ENCODE peak calls at places on chromosomes 11 and 22, in four cellular contexts. V, A, I and M are unnamed samples. For H3K4me1, the result is how much of the 10 kb centered on the place peaks cover.

GRCh38 chr11:12201016-12201985 is 90.9 kb downstream of the MICAL2 start:
- DNase-seq in V (peak), A (no peak), I (peak), M (no peak)

GRCh38 chr11:17750013-17750816 is 15.6 kb downstream of the KCNC1 start:
- DNase-seq in V (no peak), A (no peak), I (no peak), M (no peak)

GRCh38 chr22:21896951-21897513 is 29.6 kb upstream of the MAPK1 start:
- DNase-seq in V (no peak), A (no peak), I (no peak), M (no peak)

GRCh38 chr11:43868852-43869567 is 11.6 kb upstream of the ALKBH3 start:
- DNase-seq in V (peak), A (no peak), I (peak), M (no peak)

GRCh38 chr22:45968751-45969413 is 8.1 kb downstream of the WNT7B start:
- DNase-seq in V (peak), A (peak), I (peak), M (no peak)

GRCh38 chr22:40712311-40712710 is 33.0 kb downstream of the MCHR1 start:
- DNase-seq in V (no peak), A (no peak), I (no peak), M (no peak)

GRCh38 chr11:8392166-8392565 is 128.5 kb upstream of the LMO1 start:
- DNase-seq in V (no peak), A (no peak), I (no peak), M (no peak)

GRCh38 chr11:47950396-47950795 is 30.0 kb upstream of the PTPRJ start:
- DNase-seq in V (no peak), A (no peak), I (peak), M (peak)

GRCh38 chr11:813440-814096 is 3.8 kb downstream of the RPLP2 start:
- DNase-seq in V (no peak), A (no peak), I (no peak), M (no peak)

GRCh38 chr11:9859491-9860305 is 195.8 kb downstream of the SWAP70 start:
- DNase-seq in V (peak), A (no peak), I (peak), M (no peak)

GRCh38 chr11:94553938-94554337 is 10.2 kb downstream of the FUT4 start:
- DNase-seq in V (peak), A (no peak), I (peak), M (no peak)

GRCh38 chr11:129881570-129882170 is 13.7 kb downstream of the NFRKB start:
- DNase-seq in V (peak), A (no peak), I (peak), M (peak)

GRCh38 chr22:45341503-45341902 is 31.8 kb downstream of the FAM118A start:
- DNase-seq in V (no peak), A (no peak), I (no peak), M (peak)

GRCh38 chr11:58787903-58788302 is 56.2 kb upstream of the GLYAT start:
- DNase-seq in V (peak), A (no peak), I (peak), M (no peak)

GRCh38 chr11:91373497-91373896 is 851.1 kb upstream of the FAT3 start:
- DNase-seq in V (no peak), A (no peak), I (no peak), M (no peak)

GRCh38 chr11:59011672-59012071 is 72.4 kb downstream of the GLYATL1 start:
- DNase-seq in V (no peak), A (no peak), I (no peak), M (no peak)

GRCh38 chr11:87926250-87926970 is 248.8 kb downstream of the RAB38 start:
- DNase-seq in V (peak), A (peak), I (peak), M (no peak)

GRCh38 chr11:8729837-8730696 is 47.5 kb downstream of the RPL27A start:
- DNase-seq in V (no peak), A (no peak), I (no peak), M (no peak)

GRCh38 chr22:32775957-32776356 is 25.5 kb upstream of the TIMP3 start:
- DNase-seq in V (no peak), A (no peak), I (no peak), M (no peak)

GRCh38 chr11:64848779-64849599 is 4.5 kb upstream of the CDC42BPG start:
- DNase-seq in V (no peak), A (no peak), I (no peak), M (peak)

GRCh38 chr11:130070109-130070828 is 575 bp downstream of the APLP2 start:
- DNase-seq in V (peak), A (no peak), I (peak), M (peak)

GRCh38 chr11:120786206-120786735 is 237.6 kb upstream of the TBCEL start:
- DNase-seq in V (no peak), A (no peak), I (no peak), M (no peak)

GRCh38 chr11:60263434-60263833 is 17.0 kb upstream of the MS4A4A start:
- DNase-seq in V (no peak), A (no peak), I (no peak), M (no peak)

GRCh38 chr22:44882226-44882905 is 127.4 kb downstream of the PHF21B start:
- DNase-seq in V (no peak), A (no peak), I (no peak), M (no peak)

GRCh38 chr11:65429724-65430405 is 7.3 kb downstream of the NEAT1 start:
- DNase-seq in V (peak), A (no peak), I (peak), M (peak)

GRCh38 chr11:125053167-125053566 is 9.9 kb upstream of the SLC37A2 start:
- DNase-seq in V (peak), A (no peak), I (no peak), M (no peak)

GRCh38 chr22:48828688-48829087 is 999.0 kb downstream of the BRD1 start:
- DNase-seq in V (no peak), A (no peak), I (no peak), M (no peak)

GRCh38 chr22:50274311-50274710 is 4.1 kb upstream of the MAPK11 start:
- DNase-seq in V (no peak), A (no peak), I (peak), M (peak)

GRCh38 chr11:9150944-9151343 is 59.5 kb upstream of the SCUBE2 start:
- DNase-seq in V (no peak), A (no peak), I (no peak), M (no peak)

GRCh38 chr11:16117989-16118810 is 238.1 kb downstream of the SOX6 start:
- DNase-seq in V (no peak), A (no peak), I (no peak), M (no peak)

GRCh38 chr11:64400096-64400495 is 41.1 kb downstream of the RPS6KA4 start:
- DNase-seq in V (peak), A (no peak), I (peak), M (no peak)

GRCh38 chr11:8566613-8567210 is 27.3 kb downstream of the STK33 start:
- DNase-seq in V (peak), A (peak), I (peak), M (peak)

GRCh38 chr11:67160045-67160444 is 41.0 kb downstream of the KDM2A start:
- DNase-seq in V (no peak), A (no peak), I (no peak), M (no peak)

GRCh38 chr11:11408436-11409221 is 55.6 kb upstream of the CSNK2A3 start:
- DNase-seq in V (no peak), A (no peak), I (peak), M (no peak)

GRCh38 chr11:22829231-22830081 is at the start of gene SVIP:
- DNase-seq in V (peak), A (peak), I (peak), M (peak)

GRCh38 chr11:69007978-69008381 is 5.1 kb downstream of the MRGPRF start:
- DNase-seq in V (no peak), A (no peak), I (peak), M (no peak)

GRCh38 chr11:61871158-61871597 is 20.2 kb downstream of the FADS3 start:
- DNase-seq in V (peak), A (peak), I (peak), M (peak)

GRCh38 chr11:61868601-61869476 is 22.5 kb downstream of the FADS3 start:
- DNase-seq in V (no peak), A (no peak), I (no peak), M (no peak)

GRCh38 chr11:61870429-61871039 is 20.8 kb downstream of the FADS3 start:
- DNase-seq in V (no peak), A (no peak), I (no peak), M (no peak)

GRCh38 chr11:61866958-61867343 is 24.4 kb downstream of the FADS3 start:
- DNase-seq in V (no peak), A (no peak), I (no peak), M (no peak)

GRCh38 chr11:61869636-61870428 is 21.5 kb downstream of the FADS3 start:
- DNase-seq in V (no peak), A (no peak), I (no peak), M (no peak)
- H3K4me1 ChIP-seq in V (under half), A (under half), I (under half), M (under half)

GRCh38 chr22:38035530-38035885 is 21.7 kb upstream of the PICK1 start:
- DNase-seq in V (no peak), A (no peak), I (no peak), M (no peak)

GRCh38 chr22:38034884-38035529 is 22.2 kb upstream of the PICK1 start:
- DNase-seq in V (no peak), A (no peak), I (no peak), M (no peak)

GRCh38 chr22:38034278-38034882 is 22.8 kb upstream of the PICK1 start:
- DNase-seq in V (peak), A (peak), I (peak), M (no peak)

GRCh38 chr22:38032681-38033521 is 24.3 kb upstream of the PICK1 start:
- DNase-seq in V (no peak), A (no peak), I (peak), M (no peak)

DNA sequence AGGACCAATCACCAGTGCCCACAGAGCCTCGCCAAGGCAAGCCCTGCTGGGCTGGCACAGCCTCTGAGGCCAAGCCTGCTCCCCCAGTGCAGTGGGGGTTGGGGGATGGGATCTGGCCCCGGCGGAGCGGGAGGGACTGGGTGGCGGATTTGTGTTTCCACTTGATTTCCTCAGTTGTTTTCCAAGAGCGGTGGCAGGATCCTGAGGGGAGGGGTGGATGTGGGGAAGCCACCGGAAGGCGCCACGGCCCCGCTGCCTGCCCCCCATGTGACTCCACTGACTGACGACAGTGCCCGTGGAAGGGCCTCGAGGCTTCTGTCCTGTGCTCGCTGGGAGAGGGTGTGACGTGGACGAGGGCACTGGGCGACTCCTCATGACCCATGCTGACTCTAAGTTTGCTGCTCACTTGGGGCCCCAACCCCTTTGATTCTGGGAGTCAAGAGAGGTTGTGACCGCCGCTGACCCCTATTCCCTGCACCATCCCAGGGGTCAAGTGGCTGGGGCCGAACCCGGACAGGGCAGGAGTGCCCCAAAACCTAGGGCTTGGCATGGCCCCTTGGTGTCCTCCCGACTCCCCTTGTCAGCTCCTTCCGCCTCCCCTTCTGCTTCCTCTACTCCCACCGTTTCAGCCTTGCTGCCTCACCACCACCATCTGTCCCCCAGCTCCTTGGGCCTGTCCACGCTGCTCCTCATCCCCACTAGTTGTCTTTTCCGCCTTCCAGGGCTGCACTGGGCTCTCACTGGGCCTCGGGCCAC is 23.5 kb upstream of the PICK1 start:
- DNase-seq in V (no peak), A (no peak), I (no peak), M (no peak)
- H3K4me3 ChIP-seq in V (no peak), A (no peak), I (no peak), M (no peak)

GRCh38 chr22:42613869-42614268 is 814 bp downstream of the POLDIP3 start:
- DNase-seq in V (peak), A (no peak), I (peak), M (no peak)

GRCh38 chr22:42617155-42617983 is 2.7 kb upstream of the POLDIP3 start:
- DNase-seq in V (no peak), A (no peak), I (no peak), M (no peak)

GRCh38 chr22:42615092-42615859 is 593 bp upstream of the POLDIP3 start:
- DNase-seq in V (peak), A (peak), I (peak), M (peak)

GRCh38 chr22:42612336-42612735 is 2.3 kb downstream of the POLDIP3 start:
- DNase-seq in V (no peak), A (no peak), I (no peak), M (no peak)

GRCh38 chr22:42614312-42615091 is at the start of gene POLDIP3:
- DNase-seq in V (peak), A (no peak), I (peak), M (peak)
- H3K4me1 ChIP-seq in V (under half), A (under half), I (under half), M (under half)

GRCh38 chr11:2532704-2533641 is 88.2 kb downstream of the KCNQ1 start:
- DNase-seq in V (peak), A (peak), I (peak), M (peak)
- H3K4me3 ChIP-seq in V (no peak), A (no peak), I (no peak), M (peak)

GRCh38 chr11:128468106-128468505 is 119.3 kb downstream of the ETS1 start:
- DNase-seq in V (no peak), A (no peak), I (no peak), M (no peak)

GRCh38 chr11:128471138-128471661 is 116.2 kb downstream of the ETS1 start:
- DNase-seq in V (no peak), A (no peak), I (no peak), M (no peak)

GRCh38 chr11:128472128-128473110 is 114.9 kb downstream of the ETS1 start:
- DNase-seq in V (peak), A (no peak), I (peak), M (peak)

GRCh38 chr11:128469220-128469619 is 118.1 kb downstream of the ETS1 start:
- DNase-seq in V (no peak), A (no peak), I (no peak), M (no peak)

DNA sequence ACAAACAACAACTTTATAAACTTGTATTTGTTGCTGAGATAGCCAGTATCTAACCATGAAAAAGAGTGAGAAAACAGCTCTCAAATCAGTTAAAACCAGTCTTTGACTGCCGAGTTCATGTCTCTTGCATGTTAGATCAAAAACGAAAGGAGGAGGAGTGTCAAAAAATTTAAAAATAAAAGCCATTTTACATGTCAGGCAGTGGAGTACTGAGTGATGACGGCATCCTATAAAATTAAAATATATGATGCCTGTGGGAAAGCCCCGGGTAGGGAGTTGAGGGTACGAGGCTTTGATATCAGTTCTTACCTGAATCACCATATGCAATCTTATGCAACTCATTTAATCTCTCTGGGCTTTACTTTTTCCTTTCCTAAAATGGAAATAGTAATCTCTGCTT is 117.3 kb downstream of the ETS1 start:
- DNase-seq in V (no peak), A (no peak), I (no peak), M (no peak)
- H3K4me1 ChIP-seq in V (under half), A (under half), I (half or more), M (half or more)

GRCh38 chr11:46590740-46591606 is 2.9 kb downstream of the AMBRA1 start:
- DNase-seq in V (peak), A (no peak), I (no peak), M (no peak)
- H3K4me3 ChIP-seq in V (peak), A (peak), I (peak), M (no peak)

DNA sequence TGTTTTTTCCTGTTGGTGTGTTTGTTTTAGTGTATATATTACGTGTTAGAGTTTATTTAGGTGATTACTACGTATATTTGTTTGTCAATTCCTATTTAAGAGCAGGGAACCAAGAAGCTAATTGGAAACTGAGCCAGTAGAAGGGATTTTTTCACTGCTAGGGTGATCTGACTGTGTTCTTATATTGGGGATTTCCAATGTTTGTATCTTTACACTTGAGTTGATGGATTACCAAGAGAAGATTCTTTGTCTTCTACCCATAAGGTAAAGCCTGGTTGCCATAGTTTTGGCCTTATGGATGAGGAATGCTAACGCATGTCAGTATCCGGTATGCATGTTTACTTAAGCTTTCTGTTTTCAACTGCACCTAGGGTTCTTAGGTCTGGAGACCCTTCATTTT is 35.6 kb downstream of the SIK2 start:
- DNase-seq in V (no peak), A (no peak), I (no peak), M (no peak)
- H3K4me1 ChIP-seq in V (under half), A (under half), I (under half), M (under half)